ENCODE peak calls at places on chromosomes 4 and X, in eight cellular contexts. One of them, this sample, is unnamed.
A peak's percentile ranks its signal among the peaks of the same experiment; 100 is the strongest.

GRCh38 chr4:186307497-186307896 is 41.5 kb downstream of the F11 start:
- DNase-seq in HS-5: no peak
- DNase-seq in activated T-cell treated with anti-CD3 and anti-CD28 coated beads, Interleukin-2, amount 50 U/mL, for 4 hours: no peak
- DNase-seq in C1 segment of cervical spinal cord: no peak
- DNase-seq in HT1080: no peak
- DNase-seq in GM12892: no peak
- DNase-seq in GM12891: no peak
- DNase-seq in stimulated activated naive CD8-positive, alpha-beta T cell treated with anti-CD3 and anti-CD28 coated beads, Interleukin-15, Interleukin-2, amounts not matched to agents 100 U/mL and 50 U/mL, for 24 hours: no peak
- DNase-seq in this sample: no peak

GRCh38 chr4:139501531-139502311 is 47.8 kb downstream of the RAB33B start:
- DNase-seq in HT1080: no peak
- DNase-seq in stimulated activated naive CD8-positive, alpha-beta T cell treated with anti-CD3 and anti-CD28 coated beads, Interleukin-15, Interleukin-2, amounts not matched to agents 100 U/mL and 50 U/mL, for 24 hours: no peak
- DNase-seq in HS-5: no peak
- DNase-seq in activated T-cell treated with anti-CD3 and anti-CD28 coated beads, Interleukin-2, amount 50 U/mL, for 4 hours: no peak
- DNase-seq in GM12891: no peak
- DNase-seq in C1 segment of cervical spinal cord: no peak
- DNase-seq in GM12892: no peak
- DNase-seq in this sample: no peak

GRCh38 chrX:1462596-1463251 is 10.0 kb upstream of the ASMTL start:
- DNase-seq in activated T-cell treated with anti-CD3 and anti-CD28 coated beads, Interleukin-2, amount 50 U/mL, for 4 hours: peak; percentile 62
- DNase-seq in HT1080: peak; percentile 89
- DNase-seq in stimulated activated naive CD8-positive, alpha-beta T cell treated with anti-CD3 and anti-CD28 coated beads, Interleukin-15, Interleukin-2, amounts not matched to agents 100 U/mL and 50 U/mL, for 24 hours: peak; percentile 63
- DNase-seq in GM12891: no peak
- DNase-seq in C1 segment of cervical spinal cord: no peak
- DNase-seq in HS-5: no peak
- DNase-seq in GM12892: no peak
- DNase-seq in this sample: no peak

GRCh38 chrX:118183606-118184005 is 67.0 kb upstream of the KLHL13 start:
- DNase-seq in C1 segment of cervical spinal cord: no peak
- DNase-seq in GM12891: no peak
- DNase-seq in GM12892: no peak
- DNase-seq in activated T-cell treated with anti-CD3 and anti-CD28 coated beads, Interleukin-2, amount 50 U/mL, for 4 hours: no peak
- DNase-seq in HS-5: no peak
- DNase-seq in stimulated activated naive CD8-positive, alpha-beta T cell treated with anti-CD3 and anti-CD28 coated beads, Interleukin-15, Interleukin-2, amounts not matched to agents 100 U/mL and 50 U/mL, for 24 hours: no peak
- DNase-seq in HT1080: no peak
- DNase-seq in this sample: no peak

GRCh38 chr4:185086053-185086452 is 57.0 kb upstream of the SLC25A4 start:
- DNase-seq in activated T-cell treated with anti-CD3 and anti-CD28 coated beads, Interleukin-2, amount 50 U/mL, for 4 hours: no peak
- DNase-seq in HT1080: no peak
- DNase-seq in GM12892: no peak
- DNase-seq in HS-5: no peak
- DNase-seq in GM12891: no peak
- DNase-seq in C1 segment of cervical spinal cord: no peak
- DNase-seq in stimulated activated naive CD8-positive, alpha-beta T cell treated with anti-CD3 and anti-CD28 coated beads, Interleukin-15, Interleukin-2, amounts not matched to agents 100 U/mL and 50 U/mL, for 24 hours: no peak
- DNase-seq in this sample: no peak

GRCh38 chr4:3723232-3723642 is 42.9 kb upstream of the ADRA2C start:
- DNase-seq in HS-5: no peak
- DNase-seq in C1 segment of cervical spinal cord: no peak
- DNase-seq in HT1080: no peak
- DNase-seq in activated T-cell treated with anti-CD3 and anti-CD28 coated beads, Interleukin-2, amount 50 U/mL, for 4 hours: no peak
- DNase-seq in GM12891: no peak
- DNase-seq in stimulated activated naive CD8-positive, alpha-beta T cell treated with anti-CD3 and anti-CD28 coated beads, Interleukin-15, Interleukin-2, amounts not matched to agents 100 U/mL and 50 U/mL, for 24 hours: no peak
- DNase-seq in GM12892: no peak
- DNase-seq in this sample: no peak

GRCh38 chr4:98996056-98996941 is 778 bp downstream of the METAP1 start:
- DNase-seq in GM12891: peak; percentile 2
- DNase-seq in HS-5: peak; percentile 9
- DNase-seq in stimulated activated naive CD8-positive, alpha-beta T cell treated with anti-CD3 and anti-CD28 coated beads, Interleukin-15, Interleukin-2, amounts not matched to agents 100 U/mL and 50 U/mL, for 24 hours: peak; percentile 8
- DNase-seq in activated T-cell treated with anti-CD3 and anti-CD28 coated beads, Interleukin-2, amount 50 U/mL, for 4 hours: peak; percentile 21
- DNase-seq in HT1080: peak; percentile 42
- DNase-seq in GM12892: no peak
- DNase-seq in C1 segment of cervical spinal cord: no peak
- DNase-seq in this sample: peak; percentile 0

GRCh38 chrX:11757729-11758399 is at the start of gene MSL3:
- DNase-seq in HS-5: no peak
- DNase-seq in stimulated activated naive CD8-positive, alpha-beta T cell treated with anti-CD3 and anti-CD28 coated beads, Interleukin-15, Interleukin-2, amounts not matched to agents 100 U/mL and 50 U/mL, for 24 hours: peak; percentile 61
- DNase-seq in activated T-cell treated with anti-CD3 and anti-CD28 coated beads, Interleukin-2, amount 50 U/mL, for 4 hours: peak; percentile 54
- DNase-seq in GM12892: peak; percentile 48
- DNase-seq in GM12891: peak; percentile 39
- DNase-seq in HT1080: peak; percentile 45
- DNase-seq in C1 segment of cervical spinal cord: peak; percentile 71
- DNase-seq in this sample: peak; percentile 46

GRCh38 chrX:150767045-150767395 is 73.8 kb downstream of the MTMR1 start:
- DNase-seq in GM12892: no peak
- DNase-seq in GM12891: no peak
- DNase-seq in activated T-cell treated with anti-CD3 and anti-CD28 coated beads, Interleukin-2, amount 50 U/mL, for 4 hours: no peak
- DNase-seq in C1 segment of cervical spinal cord: no peak
- DNase-seq in HT1080: no peak
- DNase-seq in stimulated activated naive CD8-positive, alpha-beta T cell treated with anti-CD3 and anti-CD28 coated beads, Interleukin-15, Interleukin-2, amounts not matched to agents 100 U/mL and 50 U/mL, for 24 hours: no peak
- DNase-seq in HS-5: no peak
- DNase-seq in this sample: no peak

GRCh38 chrX:107978080-107978479 is 4.1 kb downstream of the TEX13B start:
- DNase-seq in GM12891: no peak
- DNase-seq in HS-5: no peak
- DNase-seq in activated T-cell treated with anti-CD3 and anti-CD28 coated beads, Interleukin-2, amount 50 U/mL, for 4 hours: no peak
- DNase-seq in GM12892: no peak
- DNase-seq in C1 segment of cervical spinal cord: no peak
- DNase-seq in HT1080: no peak
- DNase-seq in stimulated activated naive CD8-positive, alpha-beta T cell treated with anti-CD3 and anti-CD28 coated beads, Interleukin-15, Interleukin-2, amounts not matched to agents 100 U/mL and 50 U/mL, for 24 hours: no peak
- DNase-seq in this sample: no peak

GRCh38 chr4:955161-955921 is 18.0 kb downstream of the DGKQ start:
- DNase-seq in HS-5: no peak
- DNase-seq in stimulated activated naive CD8-positive, alpha-beta T cell treated with anti-CD3 and anti-CD28 coated beads, Interleukin-15, Interleukin-2, amounts not matched to agents 100 U/mL and 50 U/mL, for 24 hours: no peak
- DNase-seq in HT1080: no peak
- DNase-seq in activated T-cell treated with anti-CD3 and anti-CD28 coated beads, Interleukin-2, amount 50 U/mL, for 4 hours: no peak
- DNase-seq in GM12892: peak; percentile 10
- DNase-seq in C1 segment of cervical spinal cord: no peak
- DNase-seq in GM12891: no peak
- DNase-seq in this sample: no peak

GRCh38 chr4:34293459-34293858 is 1950.9 kb downstream of the ARAP2 start:
- DNase-seq in C1 segment of cervical spinal cord: no peak
- DNase-seq in HS-5: no peak
- DNase-seq in stimulated activated naive CD8-positive, alpha-beta T cell treated with anti-CD3 and anti-CD28 coated beads, Interleukin-15, Interleukin-2, amounts not matched to agents 100 U/mL and 50 U/mL, for 24 hours: no peak
- DNase-seq in GM12891: no peak
- DNase-seq in GM12892: no peak
- DNase-seq in HT1080: peak; percentile 67
- DNase-seq in activated T-cell treated with anti-CD3 and anti-CD28 coated beads, Interleukin-2, amount 50 U/mL, for 4 hours: no peak
- DNase-seq in this sample: no peak

GRCh38 chr4:48046059-48046458 is 29.5 kb downstream of the NIPAL1 start:
- DNase-seq in C1 segment of cervical spinal cord: no peak
- DNase-seq in activated T-cell treated with anti-CD3 and anti-CD28 coated beads, Interleukin-2, amount 50 U/mL, for 4 hours: no peak
- DNase-seq in stimulated activated naive CD8-positive, alpha-beta T cell treated with anti-CD3 and anti-CD28 coated beads, Interleukin-15, Interleukin-2, amounts not matched to agents 100 U/mL and 50 U/mL, for 24 hours: peak; percentile 31
- DNase-seq in HT1080: no peak
- DNase-seq in HS-5: no peak
- DNase-seq in GM12891: no peak
- DNase-seq in GM12892: no peak
- DNase-seq in this sample: no peak

GRCh38 chrX:41827886-41828285 is 95.5 kb downstream of the CASK start:
- DNase-seq in GM12891: no peak
- DNase-seq in HT1080: no peak
- DNase-seq in C1 segment of cervical spinal cord: no peak
- DNase-seq in stimulated activated naive CD8-positive, alpha-beta T cell treated with anti-CD3 and anti-CD28 coated beads, Interleukin-15, Interleukin-2, amounts not matched to agents 100 U/mL and 50 U/mL, for 24 hours: no peak
- DNase-seq in HS-5: no peak
- DNase-seq in activated T-cell treated with anti-CD3 and anti-CD28 coated beads, Interleukin-2, amount 50 U/mL, for 4 hours: no peak
- DNase-seq in GM12892: no peak
- DNase-seq in this sample: no peak

This sample was measured in memory B cell.